ENCODE peak calls at places on chromosome 22, in ten cellular contexts. One of them, this sample, is unnamed.

GRCh38 chr22:20752873-20753272 is 21.0 kb upstream of the SERPIND1 start:
- DNase-seq in right atrium auricular region: no peak
- DNase-seq in chondrocyte: no peak
- DNase-seq in central memory CD4-positive, alpha-beta T cell: no peak
- DNase-seq in right cardiac atrium: no peak
- DNase-seq in psoas muscle: no peak
- DNase-seq in activated CD8-positive, alpha-beta memory T cell treated with anti-CD3 and anti-CD28 coated beads for 4 hours: no peak
- DNase-seq in cardiac muscle cell: no peak
- DNase-seq in uterus: no peak
- DNase-seq in AG20443: no peak
- DNase-seq in this sample: no peak

GRCh38 chr22:27990451-27990840 is 71.4 kb upstream of the PITPNB start:
- DNase-seq in right atrium auricular region: no peak
- DNase-seq in chondrocyte: peak
- DNase-seq in central memory CD4-positive, alpha-beta T cell: no peak
- DNase-seq in right cardiac atrium: no peak
- DNase-seq in psoas muscle: no peak
- DNase-seq in activated CD8-positive, alpha-beta memory T cell treated with anti-CD3 and anti-CD28 coated beads for 4 hours: no peak
- DNase-seq in cardiac muscle cell: no peak
- DNase-seq in uterus: no peak
- DNase-seq in AG20443: no peak
- DNase-seq in this sample: no peak

GRCh38 chr22:17647452-17647851 is 8.9 kb downstream of the BCL2L13 start:
- DNase-seq in right atrium auricular region: no peak
- DNase-seq in chondrocyte: no peak
- DNase-seq in central memory CD4-positive, alpha-beta T cell: no peak
- DNase-seq in right cardiac atrium: no peak
- DNase-seq in psoas muscle: no peak
- DNase-seq in activated CD8-positive, alpha-beta memory T cell treated with anti-CD3 and anti-CD28 coated beads for 4 hours: no peak
- DNase-seq in cardiac muscle cell: no peak
- DNase-seq in uterus: no peak
- DNase-seq in AG20443: no peak
- DNase-seq in this sample: no peak

GRCh38 chr22:37496651-37497599 is 10.7 kb upstream of the MFNG start:
- DNase-seq in right atrium auricular region: no peak
- DNase-seq in chondrocyte: no peak
- DNase-seq in central memory CD4-positive, alpha-beta T cell: no peak
- DNase-seq in right cardiac atrium: no peak
- DNase-seq in psoas muscle: no peak
- DNase-seq in activated CD8-positive, alpha-beta memory T cell treated with anti-CD3 and anti-CD28 coated beads for 4 hours: no peak
- DNase-seq in cardiac muscle cell: no peak
- DNase-seq in uterus: no peak
- DNase-seq in AG20443: peak
- DNase-seq in this sample: no peak

GRCh38 chr22:50735739-50736030 is 2.3 kb upstream of the ACR start:
- DNase-seq in right atrium auricular region: no peak
- DNase-seq in chondrocyte: no peak
- DNase-seq in central memory CD4-positive, alpha-beta T cell: no peak
- DNase-seq in right cardiac atrium: no peak
- DNase-seq in psoas muscle: peak
- DNase-seq in activated CD8-positive, alpha-beta memory T cell treated with anti-CD3 and anti-CD28 coated beads for 4 hours: no peak
- DNase-seq in cardiac muscle cell: no peak
- DNase-seq in uterus: no peak
- DNase-seq in AG20443: no peak
- DNase-seq in this sample: no peak

GRCh38 chr22:39496131-39496838 is 5.8 kb upstream of the MIEF1 start:
- DNase-seq in right atrium auricular region: peak
- DNase-seq in chondrocyte: no peak
- DNase-seq in central memory CD4-positive, alpha-beta T cell: peak
- DNase-seq in right cardiac atrium: peak
- DNase-seq in psoas muscle: peak
- DNase-seq in activated CD8-positive, alpha-beta memory T cell treated with anti-CD3 and anti-CD28 coated beads for 4 hours: no peak
- DNase-seq in cardiac muscle cell: peak
- DNase-seq in uterus: peak
- DNase-seq in AG20443: peak
- DNase-seq in this sample: peak

GRCh38 chr22:49264696-49265095 is 563.0 kb downstream of the BRD1 start:
- DNase-seq in right atrium auricular region: no peak
- DNase-seq in chondrocyte: no peak
- DNase-seq in central memory CD4-positive, alpha-beta T cell: no peak
- DNase-seq in right cardiac atrium: no peak
- DNase-seq in psoas muscle: no peak
- DNase-seq in activated CD8-positive, alpha-beta memory T cell treated with anti-CD3 and anti-CD28 coated beads for 4 hours: no peak
- DNase-seq in cardiac muscle cell: no peak
- DNase-seq in uterus: no peak
- DNase-seq in AG20443: no peak
- DNase-seq in this sample: no peak

GRCh38 chr22:30586414-30586813 is 5.3 kb downstream of the PES1 start:
- DNase-seq in right atrium auricular region: no peak
- DNase-seq in chondrocyte: no peak
- DNase-seq in central memory CD4-positive, alpha-beta T cell: no peak
- DNase-seq in right cardiac atrium: no peak
- DNase-seq in psoas muscle: no peak
- DNase-seq in activated CD8-positive, alpha-beta memory T cell treated with anti-CD3 and anti-CD28 coated beads for 4 hours: no peak
- DNase-seq in cardiac muscle cell: no peak
- DNase-seq in uterus: no peak
- DNase-seq in AG20443: no peak
- DNase-seq in this sample: no peak

GRCh38 chr22:19524170-19525115 is at the start of gene CLDN5:
- DNase-seq in right atrium auricular region: no peak
- DNase-seq in chondrocyte: peak
- DNase-seq in central memory CD4-positive, alpha-beta T cell: no peak
- DNase-seq in right cardiac atrium: peak
- DNase-seq in psoas muscle: peak
- DNase-seq in activated CD8-positive, alpha-beta memory T cell treated with anti-CD3 and anti-CD28 coated beads for 4 hours: no peak
- DNase-seq in cardiac muscle cell: peak
- DNase-seq in uterus: peak
- DNase-seq in AG20443: peak
- DNase-seq in this sample: no peak

GRCh38 chr22:50302564-50302963 is 4.9 kb downstream of the PLXNB2 start:
- DNase-seq in right atrium auricular region: no peak
- DNase-seq in chondrocyte: no peak
- DNase-seq in central memory CD4-positive, alpha-beta T cell: no peak
- DNase-seq in right cardiac atrium: no peak
- DNase-seq in psoas muscle: no peak
- DNase-seq in activated CD8-positive, alpha-beta memory T cell treated with anti-CD3 and anti-CD28 coated beads for 4 hours: no peak
- DNase-seq in cardiac muscle cell: peak
- DNase-seq in uterus: peak
- DNase-seq in AG20443: no peak
- DNase-seq in this sample: no peak

GRCh38 chr22:47474464-47474863 is 712.0 kb downstream of the TBC1D22A start:
- DNase-seq in right atrium auricular region: no peak
- DNase-seq in chondrocyte: no peak
- DNase-seq in central memory CD4-positive, alpha-beta T cell: no peak
- DNase-seq in right cardiac atrium: no peak
- DNase-seq in psoas muscle: no peak
- DNase-seq in activated CD8-positive, alpha-beta memory T cell treated with anti-CD3 and anti-CD28 coated beads for 4 hours: no peak
- DNase-seq in cardiac muscle cell: no peak
- DNase-seq in uterus: no peak
- DNase-seq in AG20443: no peak
- DNase-seq in this sample: no peak

GRCh38 chr22:33109532-33110148 is 51.5 kb upstream of the SYN3 start:
- DNase-seq in right atrium auricular region: no peak
- DNase-seq in chondrocyte: no peak
- DNase-seq in central memory CD4-positive, alpha-beta T cell: no peak
- DNase-seq in right cardiac atrium: no peak
- DNase-seq in psoas muscle: no peak
- DNase-seq in activated CD8-positive, alpha-beta memory T cell treated with anti-CD3 and anti-CD28 coated beads for 4 hours: no peak
- DNase-seq in cardiac muscle cell: no peak
- DNase-seq in uterus: no peak
- DNase-seq in AG20443: no peak
- DNase-seq in this sample: no peak

GRCh38 chr22:49097966-49098365 is 729.7 kb downstream of the BRD1 start:
- DNase-seq in right atrium auricular region: no peak
- DNase-seq in chondrocyte: peak
- DNase-seq in central memory CD4-positive, alpha-beta T cell: no peak
- DNase-seq in right cardiac atrium: peak
- DNase-seq in psoas muscle: no peak
- DNase-seq in activated CD8-positive, alpha-beta memory T cell treated with anti-CD3 and anti-CD28 coated beads for 4 hours: no peak
- DNase-seq in cardiac muscle cell: no peak
- DNase-seq in uterus: no peak
- DNase-seq in AG20443: no peak
- DNase-seq in this sample: no peak

GRCh38 chr22:42696331-42696967 is 24.2 kb downstream of the A4GALT start:
- DNase-seq in right atrium auricular region: no peak
- DNase-seq in chondrocyte: no peak
- DNase-seq in central memory CD4-positive, alpha-beta T cell: no peak
- DNase-seq in right cardiac atrium: no peak
- DNase-seq in psoas muscle: peak
- DNase-seq in activated CD8-positive, alpha-beta memory T cell treated with anti-CD3 and anti-CD28 coated beads for 4 hours: no peak
- DNase-seq in cardiac muscle cell: no peak
- DNase-seq in uterus: no peak
- DNase-seq in AG20443: no peak
- DNase-seq in this sample: no peak

GRCh38 chr22:48874956-48875355 is 952.7 kb downstream of the BRD1 start:
- DNase-seq in right atrium auricular region: no peak
- DNase-seq in chondrocyte: peak
- DNase-seq in central memory CD4-positive, alpha-beta T cell: no peak
- DNase-seq in right cardiac atrium: no peak
- DNase-seq in psoas muscle: no peak
- DNase-seq in activated CD8-positive, alpha-beta memory T cell treated with anti-CD3 and anti-CD28 coated beads for 4 hours: no peak
- DNase-seq in cardiac muscle cell: no peak
- DNase-seq in uterus: no peak
- DNase-seq in AG20443: no peak
- DNase-seq in this sample: no peak

GRCh38 chr22:41650821-41651220 is 29.7 kb downstream of the XRCC6 start:
- DNase-seq in right atrium auricular region: no peak
- DNase-seq in chondrocyte: no peak
- DNase-seq in central memory CD4-positive, alpha-beta T cell: no peak
- DNase-seq in right cardiac atrium: no peak
- DNase-seq in psoas muscle: no peak
- DNase-seq in activated CD8-positive, alpha-beta memory T cell treated with anti-CD3 and anti-CD28 coated beads for 4 hours: no peak
- DNase-seq in cardiac muscle cell: no peak
- DNase-seq in uterus: no peak
- DNase-seq in AG20443: no peak
- DNase-seq in this sample: no peak

GRCh38 chr22:22154068-22154467 is 90.5 kb upstream of the VPREB1 start:
- DNase-seq in right atrium auricular region: no peak
- DNase-seq in chondrocyte: no peak
- DNase-seq in central memory CD4-positive, alpha-beta T cell: no peak
- DNase-seq in right cardiac atrium: no peak
- DNase-seq in psoas muscle: no peak
- DNase-seq in activated CD8-positive, alpha-beta memory T cell treated with anti-CD3 and anti-CD28 coated beads for 4 hours: no peak
- DNase-seq in cardiac muscle cell: no peak
- DNase-seq in uterus: no peak
- DNase-seq in AG20443: no peak
- DNase-seq in this sample: no peak

GRCh38 chr22:31583861-31584485 is 78.0 kb downstream of the PISD start:
- DNase-seq in right atrium auricular region: no peak
- DNase-seq in chondrocyte: no peak
- DNase-seq in central memory CD4-positive, alpha-beta T cell: no peak
- DNase-seq in right cardiac atrium: no peak
- DNase-seq in psoas muscle: no peak
- DNase-seq in activated CD8-positive, alpha-beta memory T cell treated with anti-CD3 and anti-CD28 coated beads for 4 hours: no peak
- DNase-seq in cardiac muscle cell: no peak
- DNase-seq in uterus: no peak
- DNase-seq in AG20443: peak
- DNase-seq in this sample: no peak

GRCh38 chr22:40120783-40121182 is 56.9 kb upstream of the TNRC6B start:
- DNase-seq in right atrium auricular region: no peak
- DNase-seq in chondrocyte: no peak
- DNase-seq in central memory CD4-positive, alpha-beta T cell: no peak
- DNase-seq in right cardiac atrium: no peak
- DNase-seq in psoas muscle: no peak
- DNase-seq in activated CD8-positive, alpha-beta memory T cell treated with anti-CD3 and anti-CD28 coated beads for 4 hours: no peak
- DNase-seq in cardiac muscle cell: no peak
- DNase-seq in uterus: no peak
- DNase-seq in AG20443: no peak
- DNase-seq in this sample: no peak

GRCh38 chr22:21074092-21074715 is 28.5 kb downstream of the LRRC74B start:
- DNase-seq in right atrium auricular region: no peak
- DNase-seq in chondrocyte: peak
- DNase-seq in central memory CD4-positive, alpha-beta T cell: no peak
- DNase-seq in right cardiac atrium: no peak
- DNase-seq in psoas muscle: no peak
- DNase-seq in activated CD8-positive, alpha-beta memory T cell treated with anti-CD3 and anti-CD28 coated beads for 4 hours: no peak
- DNase-seq in cardiac muscle cell: no peak
- DNase-seq in uterus: no peak
- DNase-seq in AG20443: peak
- DNase-seq in this sample: no peak